ENCODE peak calls at places on chromosomes 13 and 19, in eight cellular contexts. A is CD8-positive, alpha-beta T cell; P is nephron progenitor cell; C is EL; O is C1 segment of cervical spinal cord; U is stimulated activated CD8-positive, alpha-beta memory T cell treated with anti-CD3 and anti-CD28 coated beads, Interleukin-2, amount 100 ng/mL, for 1 hour; V is transverse colon; R is iris pigment epithelial cell. M is an unnamed sample.

GRCh38 chr13:38395505-38395803 is 45.8 kb downstream of the UFM1 start:
- DNase-seq in P (no peak), A (no peak), O (no peak), V (no peak), C (no peak), U (no peak), R (peak), M (no peak)

GRCh38 chr19:46978470-46978869 is 41.2 kb upstream of the NPAS1 start:
- DNase-seq in A (no peak), R (no peak), U (no peak), V (no peak), C (no peak), O (no peak), P (no peak), M (no peak)

GRCh38 chr19:29439688-29440550 is 85.9 kb upstream of the VSTM2B start:
- DNase-seq in R (no peak), O (no peak), C (no peak), A (no peak), U (no peak), V (no peak), P (no peak), M (no peak)

GRCh38 chr13:42333613-42334328 is 61.8 kb downstream of the AKAP11 start:
- DNase-seq in R (peak), A (no peak), U (no peak), V (no peak), P (no peak), C (peak), O (no peak), M (no peak)

GRCh38 chr13:76711515-76712182 is 174.6 kb downstream of the KCTD12 start:
- DNase-seq in U (no peak), A (no peak), R (peak), V (peak), O (no peak), C (peak), P (no peak), M (peak)

GRCh38 chr13:89227356-89227755 is 1556.2 kb downstream of the SLITRK5 start:
- DNase-seq in A (no peak), R (peak), P (no peak), U (no peak), O (no peak), V (no peak), C (no peak), M (no peak)

GRCh38 chr13:23212621-23213020 is 31.8 kb downstream of the SGCG start:
- DNase-seq in A (no peak), P (no peak), R (peak), C (no peak), V (no peak), U (no peak), O (no peak), M (no peak)

GRCh38 chr19:29417048-29417447 is 108.7 kb upstream of the VSTM2B start:
- DNase-seq in O (no peak), A (no peak), V (no peak), R (no peak), U (no peak), C (no peak), P (no peak), M (no peak)

GRCh38 chr19:16791942-16792341 is 37.3 kb upstream of the SIN3B start:
- DNase-seq in C (no peak), P (no peak), O (no peak), A (no peak), R (no peak), V (no peak), U (no peak), M (no peak)

GRCh38 chr13:93480553-93481106 is 254.0 kb downstream of the GPC6 start:
- DNase-seq in R (no peak), P (no peak), O (no peak), C (no peak), U (no peak), V (no peak), A (no peak), M (no peak)

GRCh38 chr13:26540319-26540718 is 17.2 kb upstream of the WASF3 start:
- DNase-seq in V (no peak), R (no peak), O (no peak), P (no peak), C (no peak), A (no peak), U (no peak), M (no peak)

GRCh38 chr19:31701146-31701545 is 351.9 kb upstream of the TSHZ3 start:
- DNase-seq in V (no peak), C (no peak), O (no peak), U (no peak), R (no peak), P (no peak), A (no peak), M (no peak)

GRCh38 chr19:42255766-42256750 is 1.1 kb upstream of the ERF start:
- DNase-seq in C (peak), U (no peak), A (no peak), R (peak), V (no peak), O (peak), P (peak), M (peak)